ENCODE peak calls at places on chromosomes 12 and 14, in eight cellular contexts. F, S, R, G, M, W, V and P are unnamed samples.

GRCh38 chr12:5260086-5260485 is 171.8 kb upstream of the NTF3 start:
- DNase-seq in F (no peak), S (no peak), R (peak), G (no peak), M (no peak), W (no peak), V (no peak), P (no peak)

GRCh38 chr12:116302200-116303075 is 24.9 kb upstream of the MED13L start:
- DNase-seq in F (peak), S (no peak), R (no peak), G (no peak), M (no peak), W (no peak), V (no peak), P (no peak)

GRCh38 chr12:24776856-24777255 is 172.0 kb downstream of the BCAT1 start:
- DNase-seq in F (no peak), S (no peak), R (peak), G (no peak), M (no peak), W (no peak), V (no peak), P (no peak)

GRCh38 chr12:52370906-52371608 is 3.8 kb upstream of the KRT85 start:
- DNase-seq in F (no peak), S (peak), R (peak), G (no peak), M (peak), W (no peak), V (no peak), P (no peak)

GRCh38 chr12:108724054-108724889 is 7.0 kb downstream of the CORO1C start:
- DNase-seq in F (no peak), S (no peak), R (peak), G (no peak), M (no peak), W (no peak), V (no peak), P (peak)

GRCh38 chr12:18886962-18887361 is 149.0 kb downstream of the CAPZA3 start:
- DNase-seq in F (no peak), S (no peak), R (no peak), G (no peak), M (no peak), W (no peak), V (no peak), P (no peak)

GRCh38 chr12:20624718-20625117 is 70.4 kb upstream of the SLCO1C1 start:
- DNase-seq in F (peak), S (no peak), R (peak), G (peak), M (no peak), W (no peak), V (peak), P (peak)

GRCh38 chr12:5945071-5946008 is at the start of gene ANO2:
- DNase-seq in F (peak), S (no peak), R (peak), G (peak), M (no peak), W (no peak), V (no peak), P (peak)

GRCh38 chr12:481422-481821 is 21.7 kb downstream of the B4GALNT3 start:
- DNase-seq in F (no peak), S (peak), R (no peak), G (no peak), M (peak), W (no peak), V (peak), P (peak)

GRCh38 chr14:102795060-102795925 is 18.0 kb downstream of the TRAF3 start:
- DNase-seq in F (no peak), S (peak), R (peak), G (no peak), M (no peak), W (peak), V (no peak), P (peak)

GRCh38 chr12:9114946-9115345 is 773 bp downstream of the A2M start:
- DNase-seq in F (no peak), S (no peak), R (no peak), G (no peak), M (no peak), W (no peak), V (no peak), P (no peak)

GRCh38 chr12:15530361-15530760 is 208.1 kb downstream of the PTPRO start:
- DNase-seq in F (no peak), S (no peak), R (no peak), G (no peak), M (no peak), W (no peak), V (no peak), P (no peak)

GRCh38 chr14:53273671-53274072 is 120.5 kb upstream of the DDHD1 start:
- DNase-seq in F (no peak), S (no peak), R (peak), G (no peak), M (no peak), W (no peak), V (no peak), P (no peak)

GRCh38 chr12:58647495-58647894 is 272.8 kb downstream of the LRIG3 start:
- DNase-seq in F (no peak), S (no peak), R (no peak), G (no peak), M (no peak), W (no peak), V (no peak), P (no peak)

GRCh38 chr12:25864287-25864686 is 94.2 kb upstream of the RASSF8 start:
- DNase-seq in F (no peak), S (no peak), R (peak), G (no peak), M (no peak), W (no peak), V (no peak), P (peak)

GRCh38 chr14:87102979-87103378 is 890.0 kb downstream of the GALC start:
- DNase-seq in F (no peak), S (no peak), R (no peak), G (no peak), M (no peak), W (no peak), V (no peak), P (peak)

GRCh38 chr14:91388551-91388975 is 29.1 kb downstream of the CCDC88C start:
- DNase-seq in F (no peak), S (no peak), R (no peak), G (no peak), M (peak), W (no peak), V (no peak), P (peak)

GRCh38 chr12:1912580-1913376 is 5.7 kb downstream of the CACNA2D4 start:
- DNase-seq in F (no peak), S (peak), R (peak), G (no peak), M (no peak), W (no peak), V (no peak), P (peak)

GRCh38 chr12:77845831-77846230 is 15.1 kb downstream of the NAV3 start:
- DNase-seq in F (no peak), S (no peak), R (peak), G (no peak), M (no peak), W (no peak), V (no peak), P (peak)

GRCh38 chr12:130486146-130486435 is 148.4 kb downstream of the PIWIL1 start:
- DNase-seq in F (no peak), S (no peak), R (no peak), G (no peak), M (no peak), W (no peak), V (no peak), P (no peak)

GRCh38 chr14:72851660-72852059 is 42.2 kb downstream of the DPF3 start:
- DNase-seq in F (no peak), S (no peak), R (no peak), G (no peak), M (no peak), W (no peak), V (no peak), P (no peak)

GRCh38 chr12:82660541-82661325 is 26.0 kb upstream of the TMTC2 start:
- DNase-seq in F (no peak), S (no peak), R (no peak), G (no peak), M (no peak), W (no peak), V (no peak), P (peak)

GRCh38 chr12:11795910-11796459 is 146.5 kb downstream of the ETV6 start:
- DNase-seq in F (peak), S (no peak), R (peak), G (no peak), M (no peak), W (no peak), V (no peak), P (no peak)

GRCh38 chr14:87916103-87916885 is 76.7 kb downstream of the GALC start:
- DNase-seq in F (no peak), S (no peak), R (no peak), G (no peak), M (peak), W (no peak), V (no peak), P (no peak)

GRCh38 chr14:73269729-73270651 is 32.7 kb downstream of the PAPLN start:
- DNase-seq in F (no peak), S (no peak), R (peak), G (peak), M (peak), W (no peak), V (no peak), P (peak)

GRCh38 chr12:7142057-7142644 is 12.0 kb downstream of the CLSTN3 start:
- DNase-seq in F (peak), S (no peak), R (peak), G (peak), M (no peak), W (peak), V (peak), P (peak)

GRCh38 chr12:1705774-1706173 is 14.9 kb downstream of the ADIPOR2 start:
- DNase-seq in F (no peak), S (no peak), R (no peak), G (no peak), M (no peak), W (no peak), V (no peak), P (no peak)

GRCh38 chr14:77040995-77041744 is 12.7 kb upstream of the IRF2BPL start:
- DNase-seq in F (no peak), S (no peak), R (no peak), G (no peak), M (no peak), W (no peak), V (no peak), P (peak)

GRCh38 chr12:100427078-100427477 is 46.6 kb upstream of the NR1H4 start:
- DNase-seq in F (no peak), S (no peak), R (peak), G (no peak), M (no peak), W (no peak), V (no peak), P (peak)

GRCh38 chr12:79223761-79224160 is 359.2 kb downstream of the SYT1 start:
- DNase-seq in F (no peak), S (no peak), R (no peak), G (no peak), M (no peak), W (no peak), V (no peak), P (no peak)